ENCODE peak calls at places on chromosomes 2 and 18, in six cellular contexts. One of them, this sample, is unnamed.
A peak's percentile ranks its signal among the peaks of the same experiment; 100 is the strongest.

GRCh38 chr18:46624127-46624526 is 32.9 kb downstream of the LOXHD1 start:
- DNase-seq in adrenal gland: no peak
- DNase-seq in left ventricle myocardium inferior: no peak
- DNase-seq in HepG2: no peak
- DNase-seq in mucosa of descending colon: no peak
- DNase-seq in A549: no peak
- DNase-seq in this sample: no peak

GRCh38 chr2:75055820-75056675 is 97.6 kb downstream of the POLE4 start:
- DNase-seq in adrenal gland: no peak
- DNase-seq in mucosa of descending colon: no peak
- DNase-seq in A549: no peak
- DNase-seq in HepG2: no peak
- DNase-seq in left ventricle myocardium inferior: no peak
- DNase-seq in this sample: no peak

GRCh38 chr2:23291274-23291673 is 93.7 kb upstream of the KLHL29 start:
- DNase-seq in left ventricle myocardium inferior: no peak
- DNase-seq in A549: no peak
- DNase-seq in mucosa of descending colon: no peak
- DNase-seq in HepG2: no peak
- DNase-seq in adrenal gland: no peak
- DNase-seq in this sample: no peak

GRCh38 chr18:58541137-58541788 is 87.6 kb downstream of the ALPK2 start:
- DNase-seq in adrenal gland: no peak
- DNase-seq in HepG2: no peak
- DNase-seq in mucosa of descending colon: no peak
- DNase-seq in left ventricle myocardium inferior: no peak
- DNase-seq in A549: no peak
- DNase-seq in this sample: no peak

GRCh38 chr2:109371481-109372170 is 242.1 kb downstream of the SEPTIN10 start:
- DNase-seq in adrenal gland: no peak
- DNase-seq in A549: no peak
- DNase-seq in left ventricle myocardium inferior: no peak
- DNase-seq in HepG2: no peak
- DNase-seq in mucosa of descending colon: no peak
- DNase-seq in this sample: peak; percentile 14

GRCh38 chr2:241225983-241226382 is 37.5 kb downstream of the ANO7 start:
- DNase-seq in HepG2: no peak
- DNase-seq in adrenal gland: no peak
- DNase-seq in mucosa of descending colon: peak; percentile 22
- DNase-seq in left ventricle myocardium inferior: peak; percentile 4
- DNase-seq in A549: no peak
- DNase-seq in this sample: no peak

GRCh38 chr2:43460611-43461396 is 135.0 kb downstream of the THADA start:
- DNase-seq in adrenal gland: no peak
- DNase-seq in left ventricle myocardium inferior: no peak
- DNase-seq in HepG2: peak; percentile 63
- DNase-seq in mucosa of descending colon: no peak
- DNase-seq in A549: no peak
- DNase-seq in this sample: no peak

GRCh38 chr2:144082777-144083176 is 437.1 kb downstream of the ZEB2 start:
- DNase-seq in mucosa of descending colon: no peak
- DNase-seq in adrenal gland: no peak
- DNase-seq in HepG2: no peak
- DNase-seq in A549: no peak
- DNase-seq in left ventricle myocardium inferior: no peak
- DNase-seq in this sample: no peak

GRCh38 chr2:200484934-200485333 is 24.9 kb downstream of the KCTD18 start:
- DNase-seq in left ventricle myocardium inferior: no peak
- DNase-seq in adrenal gland: no peak
- DNase-seq in HepG2: no peak
- DNase-seq in mucosa of descending colon: no peak
- DNase-seq in A549: no peak
- DNase-seq in this sample: no peak

GRCh38 chr2:120205901-120206581 is 17.2 kb downstream of the TMEM185B start:
- DNase-seq in adrenal gland: peak; percentile 23
- DNase-seq in A549: no peak
- DNase-seq in left ventricle myocardium inferior: no peak
- DNase-seq in HepG2: no peak
- DNase-seq in mucosa of descending colon: peak; percentile 54
- DNase-seq in this sample: peak; percentile 54

GRCh38 chr2:134244091-134244490 is 9.8 kb upstream of the MGAT5 start:
- DNase-seq in left ventricle myocardium inferior: no peak
- DNase-seq in mucosa of descending colon: no peak
- DNase-seq in HepG2: no peak
- DNase-seq in A549: no peak
- DNase-seq in adrenal gland: no peak
- DNase-seq in this sample: no peak

GRCh38 chr2:57804971-57805370 is 241.6 kb upstream of the VRK2 start:
- DNase-seq in adrenal gland: no peak
- DNase-seq in left ventricle myocardium inferior: no peak
- DNase-seq in A549: no peak
- DNase-seq in HepG2: no peak
- DNase-seq in mucosa of descending colon: no peak
- DNase-seq in this sample: no peak

GRCh38 chr18:41618135-41618534 is 336.9 kb upstream of the PIK3C3 start:
- DNase-seq in mucosa of descending colon: no peak
- DNase-seq in adrenal gland: no peak
- DNase-seq in left ventricle myocardium inferior: no peak
- DNase-seq in HepG2: no peak
- DNase-seq in A549: no peak
- DNase-seq in this sample: no peak

GRCh38 chr2:19675856-19676460 is 225.8 kb downstream of the TTC32 start:
- DNase-seq in mucosa of descending colon: no peak
- DNase-seq in A549: no peak
- DNase-seq in left ventricle myocardium inferior: no peak
- DNase-seq in HepG2: no peak
- DNase-seq in adrenal gland: no peak
- DNase-seq in this sample: no peak

GRCh38 chr2:215332876-215333600 is 21.2 kb downstream of the ATIC start:
- DNase-seq in A549: no peak
- DNase-seq in adrenal gland: no peak
- DNase-seq in HepG2: no peak
- DNase-seq in left ventricle myocardium inferior: no peak
- DNase-seq in mucosa of descending colon: no peak
- DNase-seq in this sample: peak; percentile 64

GRCh38 chr18:50659091-50660003 is 99.5 kb downstream of the MAPK4 start:
- DNase-seq in HepG2: peak; percentile 28
- DNase-seq in adrenal gland: peak; percentile 59
- DNase-seq in left ventricle myocardium inferior: no peak
- DNase-seq in A549: peak; percentile 16
- DNase-seq in mucosa of descending colon: no peak
- DNase-seq in this sample: no peak

GRCh38 chr2:128752691-128753263 is 434.1 kb upstream of the HS6ST1 start:
- DNase-seq in HepG2: no peak
- DNase-seq in left ventricle myocardium inferior: no peak
- DNase-seq in A549: no peak
- DNase-seq in mucosa of descending colon: no peak
- DNase-seq in adrenal gland: no peak
- DNase-seq in this sample: no peak

GRCh38 chr18:50594931-50595330 is 35.0 kb downstream of the MAPK4 start:
- DNase-seq in adrenal gland: no peak
- DNase-seq in left ventricle myocardium inferior: no peak
- DNase-seq in A549: no peak
- DNase-seq in HepG2: no peak
- DNase-seq in mucosa of descending colon: no peak
- DNase-seq in this sample: no peak

GRCh38 chr2:64976276-64976675 is 12.9 kb upstream of the SLC1A4 start:
- DNase-seq in left ventricle myocardium inferior: no peak
- DNase-seq in A549: no peak
- DNase-seq in mucosa of descending colon: no peak
- DNase-seq in HepG2: no peak
- DNase-seq in adrenal gland: no peak
- DNase-seq in this sample: no peak

GRCh38 chr2:128639693-128640092 is 321.0 kb upstream of the HS6ST1 start:
- DNase-seq in left ventricle myocardium inferior: no peak
- DNase-seq in A549: no peak
- DNase-seq in adrenal gland: no peak
- DNase-seq in mucosa of descending colon: no peak
- DNase-seq in HepG2: no peak
- DNase-seq in this sample: peak; percentile 12

GRCh38 chr2:229297284-229297683 is 26.2 kb upstream of the PID1 start:
- DNase-seq in adrenal gland: peak; percentile 20
- DNase-seq in HepG2: no peak
- DNase-seq in left ventricle myocardium inferior: no peak
- DNase-seq in mucosa of descending colon: no peak
- DNase-seq in A549: no peak
- DNase-seq in this sample: no peak

GRCh38 chr2:100321181-100321880 is 970 bp downstream of the LONRF2 start:
- DNase-seq in A549: peak; percentile 40
- DNase-seq in left ventricle myocardium inferior: peak; percentile 25
- DNase-seq in HepG2: no peak
- DNase-seq in mucosa of descending colon: no peak
- DNase-seq in adrenal gland: peak; percentile 63
- DNase-seq in this sample: no peak

GRCh38 chr2:46270384-46270783 is 26.8 kb upstream of the EPAS1 start:
- DNase-seq in adrenal gland: no peak
- DNase-seq in mucosa of descending colon: no peak
- DNase-seq in A549: no peak
- DNase-seq in HepG2: no peak
- DNase-seq in left ventricle myocardium inferior: no peak
- DNase-seq in this sample: no peak
- H3K4me1 ChIP-seq in adrenal gland: peaks cover 6% of the 10 kb centered on the region
- H3K4me1 ChIP-seq in mucosa of descending colon: no peaks in the 10 kb centered on the region
- H3K4me1 ChIP-seq in A549: peaks cover 22% of the 10 kb centered on the region
- H3K4me1 ChIP-seq in HepG2: peaks cover 20% of the 10 kb centered on the region
- H3K4me1 ChIP-seq in left ventricle myocardium inferior: peaks cover 86% of the 10 kb centered on the region
- H3K4me1 ChIP-seq in this sample: no peaks in the 10 kb centered on the region

GRCh38 chr2:70765507-70765906 is 2.5 kb downstream of the ADD2 start:
- DNase-seq in A549: no peak
- DNase-seq in HepG2: no peak
- DNase-seq in left ventricle myocardium inferior: no peak
- DNase-seq in mucosa of descending colon: no peak
- DNase-seq in adrenal gland: no peak
- DNase-seq in this sample: no peak
- H3K4me3 ChIP-seq in A549: no peak overlapping the region
- H3K4me3 ChIP-seq in HepG2: no peak overlapping the region
- H3K4me3 ChIP-seq in left ventricle myocardium inferior: no peak overlapping the region
- H3K4me3 ChIP-seq in mucosa of descending colon: no peak overlapping the region
- H3K4me3 ChIP-seq in adrenal gland: no peak overlapping the region
- H3K4me3 ChIP-seq in this sample: no peak overlapping the region

GRCh38 chr2:121388371-121388770 is 103.4 kb upstream of the TFCP2L1 start:
- DNase-seq in A549: no peak
- DNase-seq in left ventricle myocardium inferior: no peak
- DNase-seq in mucosa of descending colon: no peak
- DNase-seq in adrenal gland: no peak
- DNase-seq in HepG2: no peak
- DNase-seq in this sample: no peak
- H3K4me1 ChIP-seq in A549: peaks cover 5% of the 10 kb centered on the region
- H3K4me1 ChIP-seq in left ventricle myocardium inferior: peaks cover 10% of the 10 kb centered on the region
- H3K4me1 ChIP-seq in mucosa of descending colon: no peaks in the 10 kb centered on the region
- H3K4me1 ChIP-seq in adrenal gland: peaks cover 20% of the 10 kb centered on the region
- H3K4me1 ChIP-seq in HepG2: no peaks in the 10 kb centered on the region
- H3K4me1 ChIP-seq in this sample: no peaks in the 10 kb centered on the region

DNA sequence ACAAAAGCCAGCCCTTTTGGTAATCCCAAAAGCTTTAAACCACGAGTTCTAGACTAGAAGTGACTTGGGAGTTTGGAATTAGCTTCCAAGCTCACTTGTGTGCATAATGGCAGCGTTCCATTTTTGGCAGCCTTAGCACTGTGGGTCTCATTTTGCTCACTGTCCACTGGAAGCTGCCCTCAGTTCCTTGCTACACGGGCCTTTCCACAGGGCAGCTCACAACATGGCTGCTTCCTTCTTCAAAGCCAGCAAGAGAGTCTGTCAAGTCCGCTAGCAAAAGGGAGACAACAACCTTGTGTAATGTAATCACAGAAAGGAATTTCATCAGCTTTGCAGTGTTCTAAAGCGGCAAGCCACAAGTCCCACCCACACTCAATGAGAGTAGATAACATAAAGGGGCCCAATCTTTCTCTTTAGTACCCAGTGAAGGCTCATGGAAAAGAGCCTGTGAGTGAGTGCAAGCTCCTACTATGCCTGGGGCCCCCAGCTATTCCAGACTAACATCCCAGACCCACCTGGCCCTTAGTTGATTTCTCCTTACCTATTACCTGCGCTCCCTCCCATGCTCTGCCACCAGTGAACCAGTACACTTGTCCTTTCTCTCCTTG is 239.7 kb upstream of the FBXO11 start:
- DNase-seq in adrenal gland: no peak
- DNase-seq in HepG2: peak; percentile 58
- DNase-seq in left ventricle myocardium inferior: no peak
- DNase-seq in A549: no peak
- DNase-seq in mucosa of descending colon: no peak
- DNase-seq in this sample: no peak
- H3K4me3 ChIP-seq in adrenal gland: no peak overlapping the region
- H3K4me3 ChIP-seq in HepG2: peak overlapping the region; percentile 5
- H3K4me3 ChIP-seq in left ventricle myocardium inferior: no peak overlapping the region
- H3K4me3 ChIP-seq in A549: no peak overlapping the region
- H3K4me3 ChIP-seq in mucosa of descending colon: no peak overlapping the region
- H3K4me3 ChIP-seq in this sample: no peak overlapping the region

GRCh38 chr18:32095156-32095555 is 3.5 kb downstream of the RNF138 start:
- DNase-seq in HepG2: no peak
- DNase-seq in left ventricle myocardium inferior: no peak
- DNase-seq in adrenal gland: peak; percentile 21
- DNase-seq in mucosa of descending colon: no peak
- DNase-seq in A549: no peak
- DNase-seq in this sample: no peak
- H3K4me1 ChIP-seq in HepG2: peaks cover 54% of the 10 kb centered on the region
- H3K4me1 ChIP-seq in left ventricle myocardium inferior: peaks cover 58% of the 10 kb centered on the region
- H3K4me1 ChIP-seq in adrenal gland: peaks cover 30% of the 10 kb centered on the region
- H3K4me1 ChIP-seq in mucosa of descending colon: peaks cover 18% of the 10 kb centered on the region
- H3K4me1 ChIP-seq in A549: peaks cover 13% of the 10 kb centered on the region
- H3K4me1 ChIP-seq in this sample: peaks cover 10% of the 10 kb centered on the region

DNA sequence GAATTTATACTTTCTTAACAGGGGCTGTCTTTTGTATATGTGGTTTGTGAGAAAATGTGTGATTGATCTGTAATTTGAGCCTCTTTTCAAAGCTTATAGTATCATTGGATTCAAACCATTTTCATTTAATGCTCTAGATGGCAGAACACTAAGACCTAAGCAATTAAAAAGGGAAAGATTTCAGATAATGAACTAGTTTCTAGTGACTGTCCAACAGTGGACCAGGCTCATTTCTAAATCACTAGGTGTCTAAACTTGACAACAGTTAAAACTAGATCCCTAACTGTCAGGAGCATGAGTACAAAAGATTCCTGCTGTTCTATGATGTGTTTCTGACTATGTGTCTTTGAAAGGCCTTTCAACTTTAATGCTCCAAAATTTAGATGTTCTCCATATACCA is 54.6 kb downstream of the ANKRD44 start:
- DNase-seq in left ventricle myocardium inferior: no peak
- DNase-seq in HepG2: no peak
- DNase-seq in adrenal gland: no peak
- DNase-seq in mucosa of descending colon: no peak
- DNase-seq in A549: no peak
- DNase-seq in this sample: no peak
- H3K4me3 ChIP-seq in left ventricle myocardium inferior: peak overlapping the region; percentile 38
- H3K4me3 ChIP-seq in HepG2: no peak overlapping the region
- H3K4me3 ChIP-seq in adrenal gland: no peak overlapping the region
- H3K4me3 ChIP-seq in mucosa of descending colon: no peak overlapping the region
- H3K4me3 ChIP-seq in A549: no peak overlapping the region
- H3K4me3 ChIP-seq in this sample: no peak overlapping the region

GRCh38 chr2:217147751-217148318 is 288.0 kb upstream of the TNP1 start:
- DNase-seq in adrenal gland: no peak
- DNase-seq in mucosa of descending colon: no peak
- DNase-seq in HepG2: no peak
- DNase-seq in A549: no peak
- DNase-seq in left ventricle myocardium inferior: no peak
- DNase-seq in this sample: no peak
- H3K4me1 ChIP-seq in adrenal gland: no peaks in the 10 kb centered on the region
- H3K4me1 ChIP-seq in mucosa of descending colon: no peaks in the 10 kb centered on the region
- H3K4me1 ChIP-seq in HepG2: no peaks in the 10 kb centered on the region
- H3K4me1 ChIP-seq in A549: no peaks in the 10 kb centered on the region
- H3K4me1 ChIP-seq in left ventricle myocardium inferior: no peaks in the 10 kb centered on the region
- H3K4me1 ChIP-seq in this sample: no peaks in the 10 kb centered on the region

This sample was measured in colonic mucosa.